ENCODE peak calls at places on chromosomes 1 and 21, in five cellular contexts. S is Caki2; T is natural killer cell treated with Interleukin-12 subunit alpha and Interleukin-12 subunit beta and Interleukin-15 and Interleukin-18, amount 100 ng/mL, for 72 hours; H is stimulated activated CD8-positive, alpha-beta memory T cell treated with anti-CD3 and anti-CD28 coated beads, Interleukin-7, amount 100 ng/mL, for 24 hours; L is Right ventricle myocardium superior. K is an unnamed sample.

GRCh38 chr1:53349968-53350852 is 22.3 kb upstream of the LRP8 start:
- DNase-seq in H (no peak), S (no peak), T (no peak), L (no peak), K (no peak)

GRCh38 chr1:206900149-206900548 is 2.9 kb downstream of the IL24 start:
- DNase-seq in L (no peak), T (no peak), S (no peak), H (no peak), K (no peak)

GRCh38 chr1:192439373-192440025 is 122.7 kb downstream of the RGS21 start:
- DNase-seq in S (peak), T (no peak), H (no peak), L (no peak), K (no peak)

GRCh38 chr1:154953611-154954038 is 2.3 kb downstream of the PBXIP1 start:
- DNase-seq in T (no peak), S (no peak), H (no peak), L (no peak), K (no peak)

GRCh38 chr1:225941220-225941948 is at the start of gene LEFTY2:
- DNase-seq in H (no peak), T (no peak), S (no peak), L (no peak), K (no peak)

GRCh38 chr1:49200738-49201137 is 424.0 kb upstream of the BEND5 start:
- DNase-seq in S (no peak), T (no peak), L (no peak), H (no peak), K (no peak)

GRCh38 chr1:181189691-181190361 is 101.3 kb downstream of the IER5 start:
- DNase-seq in S (peak), T (peak), L (peak), H (peak), K (peak)

GRCh38 chr1:233993651-233994050 is 89.2 kb downstream of the SLC35F3 start:
- DNase-seq in T (no peak), S (peak), H (no peak), L (no peak), K (no peak)

GRCh38 chr1:58249371-58249728 is 297.2 kb downstream of the OMA1 start:
- DNase-seq in T (no peak), S (no peak), H (no peak), L (no peak), K (no peak)

GRCh38 chr1:241675983-241676382 is 23.9 kb downstream of the WDR64 start:
- DNase-seq in H (no peak), T (no peak), L (no peak), S (no peak), K (no peak)

GRCh38 chr1:150234647-150235435 is 1.1 kb downstream of the ANP32E start:
- DNase-seq in S (peak), T (peak), H (peak), L (peak), K (peak)

GRCh38 chr1:46448109-46448911 is 41.3 kb upstream of the DMBX1 start:
- DNase-seq in S (no peak), L (no peak), H (no peak), T (no peak), K (peak)

GRCh38 chr1:84720275-84720780 is 30.1 kb upstream of the SSX2IP start:
- DNase-seq in H (no peak), S (peak), T (no peak), L (no peak), K (no peak)

GRCh38 chr1:12359734-12360133 is 129.9 kb downstream of the VPS13D start:
- DNase-seq in L (no peak), S (no peak), H (no peak), T (no peak), K (no peak)

GRCh38 chr1:24964811-24965570 is 34.9 kb upstream of the RUNX3 start:
- DNase-seq in L (peak), S (no peak), H (peak), T (peak), K (no peak)

GRCh38 chr1:225378880-225379279 is 49.0 kb downstream of the LBR start:
- DNase-seq in S (no peak), T (no peak), L (peak), H (no peak), K (peak)

GRCh38 chr1:203656796-203657620 is 30.4 kb downstream of the ATP2B4 start:
- DNase-seq in S (no peak), H (no peak), L (no peak), T (no peak), K (no peak)

GRCh38 chr21:26171310-26172100 is 935 bp upstream of the APP start:
- DNase-seq in T (no peak), H (no peak), L (no peak), S (no peak), K (no peak)

GRCh38 chr21:45870851-45871615 is 110.5 kb upstream of the COL6A1 start:
- DNase-seq in H (no peak), L (no peak), T (peak), S (no peak), K (no peak)

GRCh38 chr1:59186656-59187055 is 110.2 kb upstream of the FGGY start:
- DNase-seq in T (no peak), S (no peak), H (no peak), L (no peak), K (no peak)

K was measured in HAP-1.